ENCODE peak calls at places on chromosome 3, in six cellular contexts. H is WERI-Rb-1, C is PC-9, W is HFF-Myc, S is progenitor cell of endocrine pancreas, D is colonic mucosa. Z is an unnamed sample.
A peak's percentile ranks its signal among the peaks of the same experiment; 100 is the strongest.

GRCh38 chr3:108407858-108408257 is 102.5 kb downstream of the MYH15 start:
- DNase-seq in S (no peak), W (no peak), H (no peak), C (no peak), D (no peak), Z (no peak)

GRCh38 chr3:189144645-189145044 is 27.1 kb upstream of the TPRG1 start:
- DNase-seq in H (no peak), W (no peak), S (no peak), C (peak; percentile 89), D (peak; percentile 29), Z (no peak)

GRCh38 chr3:128190501-128190900 is 37.2 kb downstream of the EEFSEC start:
- DNase-seq in H (no peak), D (peak; percentile 4), S (no peak), W (no peak), C (peak; percentile 59), Z (no peak)

GRCh38 chr3:58325525-58325992 is 7.1 kb upstream of the PXK start:
- DNase-seq in H (no peak), C (no peak), W (no peak), D (no peak), S (no peak), Z (no peak)

GRCh38 chr3:194532591-194532990 is 45.8 kb upstream of the ATP13A3 start:
- DNase-seq in D (no peak), S (no peak), W (peak; percentile 71), H (no peak), C (no peak), Z (no peak)

GRCh38 chr3:138862531-138862923 is 27.8 kb upstream of the PIK3CB start:
- DNase-seq in S (no peak), H (no peak), D (peak; percentile 54), W (no peak), C (peak; percentile 73), Z (no peak)

GRCh38 chr3:14520967-14521366 is 19.2 kb downstream of the GRIP2 start:
- DNase-seq in S (no peak), H (peak; percentile 4), C (no peak), D (no peak), W (no peak), Z (no peak)

GRCh38 chr3:31161889-31162288 is 267.4 kb upstream of the GADL1 start:
- DNase-seq in S (no peak), D (no peak), C (no peak), H (no peak), W (no peak), Z (no peak)

GRCh38 chr3:23740517-23741402 is 65.0 kb upstream of the UBE2E1 start:
- DNase-seq in S (no peak), W (no peak), H (no peak), C (peak; percentile 98), D (peak; percentile 76), Z (peak; percentile 61)

GRCh38 chr3:140467104-140467577 is 210.7 kb upstream of the TRIM42 start:
- DNase-seq in D (no peak), S (no peak), H (no peak), C (peak; percentile 93), W (no peak), Z (no peak)

GRCh38 chr3:72263223-72264015 is 478.5 kb upstream of the PROK2 start:
- DNase-seq in C (no peak), S (no peak), H (no peak), W (no peak), D (no peak), Z (no peak)

GRCh38 chr3:55409802-55410201 is 77.3 kb downstream of the WNT5A start:
- DNase-seq in D (no peak), S (no peak), H (no peak), C (no peak), W (no peak), Z (no peak)

GRCh38 chr3:30655187-30655812 is 48.9 kb downstream of the TGFBR2 start:
- DNase-seq in H (no peak), W (no peak), S (no peak), D (no peak), C (peak; percentile 68), Z (no peak)

GRCh38 chr3:155745795-155746550 is 1.1 kb upstream of the PLCH1 start:
- DNase-seq in C (no peak), S (no peak), W (no peak), D (peak; percentile 53), H (peak; percentile 62), Z (no peak)

GRCh38 chr3:3578723-3579122 is 220.5 kb upstream of the LRRN1 start:
- DNase-seq in S (no peak), D (no peak), H (no peak), C (no peak), W (no peak), Z (no peak)

GRCh38 chr3:8352475-8352874 is 149.1 kb upstream of the LMCD1 start:
- DNase-seq in H (no peak), W (no peak), D (no peak), C (no peak), S (no peak), Z (no peak)

GRCh38 chr3:127610105-127610504 is 11.9 kb downstream of the MCM2 start:
- DNase-seq in H (no peak), C (no peak), D (no peak), W (no peak), S (no peak), Z (no peak)

GRCh38 chr3:111695584-111696213 is 100.6 kb upstream of the ZBED2 start:
- DNase-seq in S (no peak), D (no peak), C (peak; percentile 77), W (peak; percentile 75), H (no peak), Z (no peak)

GRCh38 chr3:13108861-13109260 is 35.6 kb upstream of the IQSEC1 start:
- DNase-seq in D (no peak), S (no peak), C (no peak), H (peak; percentile 8), W (no peak), Z (no peak)

GRCh38 chr3:31772155-31772761 is 208.8 kb downstream of the OSBPL10 start:
- DNase-seq in D (no peak), S (no peak), C (no peak), H (no peak), W (no peak), Z (no peak)

GRCh38 chr3:113773381-113773780 is 26.5 kb downstream of the ATP6V1A start:
- DNase-seq in D (no peak), S (no peak), C (no peak), H (no peak), W (peak; percentile 42), Z (no peak)

GRCh38 chr3:127771746-127772145 is 50.6 kb downstream of the MGLL start:
- DNase-seq in C (no peak), D (no peak), W (no peak), S (no peak), H (no peak), Z (no peak)

GRCh38 chr3:49238274-49239127 is 38.5 kb downstream of the C3orf62 start:
- DNase-seq in W (no peak), S (no peak), D (peak; percentile 29), H (no peak), C (peak; percentile 72), Z (no peak)

GRCh38 chr3:190369701-190370295 is 18.2 kb upstream of the CLDN16 start:
- DNase-seq in H (no peak), C (peak; percentile 86), D (no peak), W (no peak), S (no peak), Z (no peak)

GRCh38 chr3:194069421-194070219 is 66.3 kb upstream of the HES1 start:
- DNase-seq in H (no peak), S (no peak), C (no peak), D (no peak), W (no peak), Z (no peak)

GRCh38 chr3:157107037-157107436 is 52.9 kb downstream of the CCNL1 start:
- DNase-seq in C (no peak), D (no peak), H (no peak), S (no peak), W (no peak), Z (no peak)

GRCh38 chr3:16239082-16239770 is 25.5 kb downstream of the DPH3 start:
- DNase-seq in H (peak; percentile 28), C (no peak), S (no peak), W (no peak), D (no peak), Z (no peak)

DNA sequence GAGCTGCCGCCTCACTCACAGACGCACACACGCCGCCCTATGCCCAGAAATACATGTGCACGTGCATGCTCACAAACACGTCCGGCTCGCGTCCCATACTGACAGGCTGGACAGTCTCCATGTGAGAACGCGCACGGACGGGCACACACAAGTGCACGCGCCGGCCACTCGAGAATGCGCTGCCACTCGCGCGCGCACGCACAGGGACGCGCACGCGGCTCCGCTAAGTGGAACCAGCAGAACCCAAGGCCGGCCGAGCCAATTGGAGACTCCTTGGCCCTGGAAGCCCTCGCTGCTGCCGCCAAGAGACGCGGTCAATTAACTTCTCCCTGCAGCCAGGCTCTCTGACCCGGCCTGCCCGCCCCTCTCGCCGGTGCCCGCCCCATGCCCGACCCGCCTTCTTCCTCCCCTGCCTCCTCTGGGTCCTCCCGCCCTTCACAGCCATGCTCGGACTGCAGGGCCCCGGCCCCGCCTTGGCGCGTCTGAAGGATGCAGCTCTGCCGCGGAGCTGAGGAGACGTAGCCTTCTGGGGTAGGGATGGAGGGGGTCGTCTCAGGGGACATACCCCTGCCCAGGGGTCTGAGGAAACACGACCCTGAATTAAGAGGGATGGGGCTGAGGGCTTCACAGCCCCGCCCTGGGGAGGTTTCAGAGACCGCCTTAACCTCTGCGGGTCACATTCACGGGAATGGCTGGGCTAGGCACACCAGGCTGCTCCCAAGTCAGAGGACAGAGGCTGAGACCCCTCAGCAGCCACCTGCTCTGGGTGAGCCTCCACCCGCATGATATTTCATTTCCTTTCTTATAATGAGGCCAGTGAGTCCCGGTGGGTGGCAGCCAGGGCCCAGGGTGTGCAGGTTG is 15.0 kb downstream of the PTH1R start:
- DNase-seq in C (peak; percentile 59), D (peak; percentile 60), H (peak; percentile 89), S (peak; percentile 54), W (no peak), Z (peak; percentile 57)
- TF ChIP-seq CTCF in C (no peak), D (no peak), H (no peak), S (no peak), W (no peak), Z (no peak)

GRCh38 chr3:67819447-67819846 is 165.0 kb upstream of the SUCLG2 start:
- DNase-seq in W (no peak), S (no peak), C (no peak), H (peak; percentile 29), D (no peak), Z (no peak)
- TF ChIP-seq CTCF in W (peak; percentile 7), S (peak; percentile 46), C (no peak), H (peak; percentile 75), D (no peak), Z (peak; percentile 27)

GRCh38 chr3:133938770-133939495 is 43.3 kb upstream of the RAB6B start:
- DNase-seq in W (no peak), S (no peak), H (no peak), C (no peak), D (peak; percentile 5), Z (no peak)
- TF ChIP-seq CTCF in W (no peak), S (no peak), H (peak; percentile 45), C (no peak), D (no peak), Z (peak; percentile 5)

GRCh38 chr3:36408146-36408545 is 27.8 kb downstream of the STAC start:
- DNase-seq in C (no peak), S (no peak), H (no peak), W (no peak), D (no peak), Z (peak; percentile 8)
- TF ChIP-seq CTCF in C (peak; percentile 15), S (peak; percentile 34), H (peak; percentile 29), W (peak; percentile 18), D (no peak), Z (no peak)

Z was measured in GM13977.